ENCODE peak calls at places on chromosomes 16 and 17, in five cellular contexts. F is PC-3, P is AML-193, H is GDM1, W is gastrocnemius medialis. X is an unnamed sample.

GRCh38 chr17:50103252-50103651 is 8.1 kb downstream of the PDK2 start:
- DNase-seq in W (no peak), F (no peak), P (no peak), H (no peak), X (no peak)

GRCh38 chr16:2532494-2533141 is 1.4 kb upstream of the CEMP1 start:
- DNase-seq in P (peak; percentile 24), F (peak; percentile 64), H (peak; percentile 16), W (peak; percentile 82), X (peak; percentile 35)

GRCh38 chr16:24509536-24509935 is 29.8 kb upstream of the RBBP6 start:
- DNase-seq in H (no peak), W (no peak), F (no peak), P (no peak), X (no peak)

GRCh38 chr17:45976755-45977505 is 22.1 kb upstream of the STH start:
- DNase-seq in W (peak; percentile 82), H (no peak), P (no peak), F (no peak), X (no peak)

GRCh38 chr16:23114131-23114904 is 34.9 kb downstream of the USP31 start:
- DNase-seq in P (no peak), F (no peak), H (no peak), W (no peak), X (peak; percentile 65)

GRCh38 chr16:80804451-80805383 is at the start of gene CDYL2:
- DNase-seq in H (no peak), P (no peak), W (no peak), F (peak; percentile 57), X (no peak)

GRCh38 chr16:50679266-50679665 is 1.8 kb downstream of the SNX20 start:
- DNase-seq in P (no peak), F (no peak), H (no peak), W (no peak), X (no peak)

GRCh38 chr16:24046442-24046841 is 209.7 kb upstream of the CACNG3 start:
- DNase-seq in F (no peak), P (no peak), W (no peak), H (no peak), X (no peak)

GRCh38 chr16:14283786-14284185 is 212.7 kb downstream of the MRTFB start:
- DNase-seq in P (no peak), H (no peak), F (no peak), W (no peak), X (peak; percentile 64)

GRCh38 chr16:88476817-88477397 is 23.8 kb downstream of the ZFPM1 start:
- DNase-seq in P (no peak), F (no peak), W (no peak), H (no peak), X (no peak)

GRCh38 chr17:50051082-50051576 is 4.8 kb upstream of the ITGA3 start:
- DNase-seq in H (peak; percentile 34), P (peak; percentile 12), W (no peak), F (peak; percentile 100), X (no peak)

GRCh38 chr16:64951681-64952080 is 170.2 kb downstream of the CDH11 start:
- DNase-seq in P (no peak), H (no peak), W (no peak), F (no peak), X (no peak)

GRCh38 chr16:84177740-84178070 is 9.2 kb downstream of the TAF1C start:
- DNase-seq in W (no peak), H (no peak), F (no peak), P (no peak), X (no peak)

GRCh38 chr17:17087424-17088103 is 45.3 kb downstream of the MPRIP start:
- DNase-seq in W (peak; percentile 73), H (no peak), F (no peak), P (no peak), X (no peak)

GRCh38 chr17:44095647-44096496 is 25.3 kb downstream of the G6PC3 start:
- DNase-seq in W (peak; percentile 64), H (peak; percentile 85), P (peak; percentile 73), F (peak; percentile 65), X (peak; percentile 72)

GRCh38 chr17:81580481-81580880 is 28.3 kb upstream of the FAAP100 start:
- DNase-seq in W (no peak), H (no peak), P (no peak), F (no peak), X (no peak)

GRCh38 chr16:3282747-3283524 is at the start of gene ZNF263:
- DNase-seq in F (peak; percentile 93), H (peak; percentile 96), P (peak; percentile 96), W (peak; percentile 97), X (peak; percentile 86)

GRCh38 chr17:6094453-6094852 is 24.3 kb downstream of the WSCD1 start:
- DNase-seq in H (no peak), P (no peak), W (no peak), F (no peak), X (no peak)

GRCh38 chr16:11949527-11949926 is 7.7 kb upstream of the NPIPB2 start:
- DNase-seq in P (peak; percentile 32), W (no peak), H (peak; percentile 4), F (peak; percentile 68), X (peak; percentile 40)

GRCh38 chr17:3685174-3685812 is 10.7 kb downstream of the P2RX5 start:
- DNase-seq in P (no peak), F (no peak), H (no peak), W (no peak), X (no peak)

GRCh38 chr17:65594585-65594940 is 33.1 kb upstream of the AXIN2 start:
- DNase-seq in F (no peak), W (no peak), P (no peak), H (no peak), X (no peak)

GRCh38 chr17:76867578-76868175 is 527 bp upstream of the MGAT5B start:
- DNase-seq in W (no peak), H (no peak), P (no peak), F (peak; percentile 74), X (no peak)

GRCh38 chr16:19179890-19180490 is 11.9 kb downstream of the SYT17 start:
- DNase-seq in F (peak; percentile 71), P (peak; percentile 77), W (peak; percentile 50), H (peak; percentile 58), X (no peak)

GRCh38 chr17:74243013-74243755 is 29.8 kb downstream of the TTYH2 start:
- DNase-seq in F (no peak), W (peak; percentile 82), H (no peak), P (no peak), X (no peak)

GRCh38 chr17:49390548-49391324 is 23.9 kb downstream of the PHB1 start:
- DNase-seq in P (peak; percentile 82), W (no peak), H (peak; percentile 20), F (no peak), X (no peak)